ENCODE peak calls at places on chromosomes 2 and 18, in seven cellular contexts. K, T, E, J, F, X and C are unnamed samples. For H3K4me1, the result is how much of the 10 kb centered on the place peaks cover.

GRCh38 chr2:106970471-106971261 is 84.7 kb upstream of the ST6GAL2 start:
- DNase-seq in J (peak), X (no peak), F (no peak), K (peak), E (no peak), T (no peak), C (peak)

GRCh38 chr2:237254911-237255578 is 158.9 kb downstream of the COL6A3 start:
- DNase-seq in E (no peak), T (no peak), J (no peak), X (no peak), K (peak), F (peak), C (peak)

GRCh38 chr2:47259829-47260228 is 104.7 kb upstream of the STPG4 start:
- DNase-seq in X (no peak), J (no peak), K (no peak), E (no peak), T (no peak), F (no peak), C (no peak)

GRCh38 chr2:174972924-174973323 is 32.3 kb downstream of the CHN1 start:
- DNase-seq in T (no peak), X (no peak), E (no peak), K (peak), F (peak), J (peak), C (peak)

GRCh38 chr2:119901013-119901412 is 111.9 kb upstream of the EPB41L5 start:
- DNase-seq in T (no peak), K (no peak), X (no peak), F (no peak), J (no peak), E (no peak), C (no peak)

GRCh38 chr18:56576826-56577573 is 61.4 kb downstream of the TXNL1 start:
- DNase-seq in E (peak), J (no peak), T (no peak), X (no peak), K (no peak), F (no peak), C (peak)

GRCh38 chr2:34831096-34831495 is 1232.0 kb upstream of the FAM98A start:
- DNase-seq in K (no peak), X (no peak), E (no peak), T (no peak), J (no peak), F (no peak), C (no peak)

GRCh38 chr2:43345391-43345813 is 119.0 kb upstream of the ZFP36L2 start:
- DNase-seq in E (no peak), X (peak), F (no peak), J (no peak), K (peak), T (no peak), C (no peak)

GRCh38 chr2:25078171-25079049 is 36.5 kb downstream of the EFR3B start:
- DNase-seq in F (peak), X (no peak), J (peak), E (peak), T (no peak), K (peak), C (peak)

GRCh38 chr2:215612770-215613169 is 176.9 kb upstream of the FN1 start:
- DNase-seq in E (no peak), K (peak), J (no peak), T (no peak), F (no peak), X (no peak), C (peak)

GRCh38 chr2:198004173-198004572 is 199.8 kb downstream of the PLCL1 start:
- DNase-seq in E (no peak), T (no peak), X (no peak), F (no peak), J (no peak), K (peak), C (no peak)

GRCh38 chr2:60947056-60947455 is 65.7 kb downstream of the REL start:
- DNase-seq in X (no peak), J (no peak), E (no peak), K (no peak), T (no peak), F (no peak), C (no peak)

GRCh38 chr2:68971591-68972231 is 2.7 kb upstream of the GKN1 start:
- DNase-seq in J (peak), F (peak), T (no peak), K (peak), E (no peak), X (no peak), C (peak)

GRCh38 chr2:96970248-96970875 is 16.0 kb downstream of the FAM178B start:
- DNase-seq in K (no peak), E (no peak), X (no peak), T (no peak), J (no peak), F (no peak), C (no peak)

GRCh38 chr2:152012697-152013096 is 86.1 kb downstream of the CACNB4 start:
- DNase-seq in F (no peak), E (no peak), X (no peak), T (no peak), K (peak), J (no peak), C (peak)

GRCh38 chr2:216742411-216742810 is 47.1 kb upstream of the IGFBP5 start:
- DNase-seq in F (no peak), X (no peak), J (no peak), K (no peak), T (no peak), E (no peak), C (no peak)

GRCh38 chr18:62450546-62451395 is 72.1 kb upstream of the ZCCHC2 start:
- DNase-seq in F (peak), X (no peak), T (no peak), J (peak), K (peak), E (peak), C (peak)

GRCh38 chr2:157055660-157056199 is 201.8 kb upstream of the GALNT5 start:
- DNase-seq in X (no peak), K (peak), T (no peak), E (peak), F (no peak), J (no peak), C (peak)

GRCh38 chr2:208183937-208184336 is 5.9 kb downstream of the C2orf80 start:
- DNase-seq in K (no peak), F (no peak), X (no peak), T (no peak), J (no peak), E (no peak), C (no peak)

GRCh38 chr2:121471571-121472464 is 58.9 kb upstream of the RNU4ATAC start:
- DNase-seq in K (peak), J (no peak), F (peak), T (no peak), X (no peak), E (no peak), C (peak)

GRCh38 chr2:101341901-101342624 is 33.6 kb upstream of the RNF149 start:
- DNase-seq in E (peak), K (peak), J (peak), T (peak), F (no peak), X (peak), C (peak)

GRCh38 chr2:230383453-230383852 is 32.5 kb upstream of the SP100 start:
- DNase-seq in E (no peak), T (no peak), J (no peak), F (no peak), X (no peak), K (no peak), C (no peak)

GRCh38 chr18:67766930-67767329 is 250.4 kb upstream of the DSEL start:
- DNase-seq in K (peak), E (no peak), T (no peak), J (no peak), F (peak), X (no peak), C (peak)

GRCh38 chr2:112183327-112184025 is 45.3 kb downstream of the FBLN7 start:
- DNase-seq in E (no peak), J (no peak), T (no peak), K (no peak), F (no peak), X (no peak), C (peak)
- H3K4me1 ChIP-seq in E (under half), J (under half), T (under half), K (under half), F (under half), X (under half), C (under half)

GRCh38 chr18:7596133-7596532 is 29.0 kb downstream of the PTPRM start:
- DNase-seq in J (no peak), K (no peak), E (no peak), X (no peak), F (no peak), T (no peak), C (peak)
- H3K4me1 ChIP-seq in J (under half), K (under half), E (under half), X (under half), F (under half), T (under half), C (under half)

GRCh38 chr2:31517442-31518203 is 63.1 kb downstream of the SRD5A2 start:
- DNase-seq in T (no peak), K (no peak), X (no peak), F (no peak), E (no peak), J (no peak), C (no peak)
- H3K4me1 ChIP-seq in T (under half), K (under half), X (under half), F (under half), E (under half), J (under half), C (under half)

GRCh38 chr18:51193621-51194287 is 3.7 kb downstream of the MEX3C start:
- DNase-seq in J (no peak), K (peak), T (no peak), X (no peak), E (no peak), F (no peak), C (peak)

GRCh38 chr18:51195602-51196115 is 1.8 kb downstream of the MEX3C start:
- DNase-seq in F (peak), E (peak), X (no peak), K (peak), T (peak), J (peak), C (peak)

GRCh38 chr18:51194604-51195003 is 2.9 kb downstream of the MEX3C start:
- DNase-seq in T (no peak), J (no peak), K (no peak), X (no peak), E (no peak), F (no peak), C (no peak)

GRCh38 chr18:51196116-51196810 is 1.2 kb downstream of the MEX3C start:
- DNase-seq in F (no peak), E (peak), K (no peak), T (no peak), X (peak), J (peak), C (peak)

DNA sequence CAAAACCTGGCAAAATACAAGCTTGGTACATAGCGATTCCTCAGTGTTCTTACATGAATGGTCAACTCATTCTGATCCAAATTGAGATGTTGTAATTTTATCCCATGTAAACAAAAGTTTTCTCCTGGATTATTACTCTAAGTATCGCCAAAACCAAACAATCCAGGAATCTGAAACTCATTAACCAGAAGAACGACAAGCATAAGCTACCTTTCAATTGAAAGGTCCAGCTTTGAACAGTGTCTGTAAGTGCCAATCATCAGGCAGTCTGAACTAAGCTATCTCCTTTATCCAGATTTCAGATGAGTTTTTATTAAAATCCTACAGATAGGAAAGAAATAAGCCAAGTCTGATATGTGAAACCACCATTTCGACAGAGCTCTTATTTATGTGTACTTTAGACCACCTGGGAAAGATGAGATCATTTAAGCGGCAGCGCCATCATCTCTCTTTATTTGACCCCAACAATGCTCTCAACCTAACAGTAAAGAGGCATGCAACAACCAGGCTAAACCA is 2.3 kb downstream of the MEX3C start:
- DNase-seq in E (no peak), F (no peak), K (no peak), T (no peak), X (no peak), J (no peak), C (peak)
- H3K4me1 ChIP-seq in E (under half), F (under half), K (under half), T (half or more), X (half or more), J (under half), C (under half)

GRCh38 chr2:20577495-20578235 is 73.2 kb downstream of the HS1BP3 start:
- DNase-seq in T (no peak), X (no peak), E (no peak), K (peak), J (no peak), F (peak), C (peak)

GRCh38 chr2:20580690-20581437 is 70.0 kb downstream of the HS1BP3 start:
- DNase-seq in K (no peak), J (no peak), E (no peak), T (no peak), F (no peak), X (no peak), C (peak)

GRCh38 chr2:20578266-20578894 is 72.5 kb downstream of the HS1BP3 start:
- DNase-seq in X (no peak), F (peak), J (no peak), K (no peak), E (no peak), T (no peak), C (no peak)

GRCh38 chr2:20579866-20580265 is 71.0 kb downstream of the HS1BP3 start:
- DNase-seq in F (no peak), E (no peak), T (no peak), J (no peak), K (no peak), X (no peak), C (no peak)

GRCh38 chr2:20578895-20579825 is 71.7 kb downstream of the HS1BP3 start:
- DNase-seq in X (peak), T (no peak), J (peak), K (peak), F (peak), E (peak), C (peak)
- H3K4me1 ChIP-seq in X (under half), T (under half), J (half or more), K (under half), F (under half), E (under half), C (under half)